ENCODE peak calls at places on chromosomes 4 and X, in four cellular contexts. L is breast epithelium, X is IMR-90, E is tibial nerve. Q is an unnamed sample.
A peak's percentile ranks its signal among the peaks of the same experiment; 100 is the strongest.

GRCh38 chr4:3822230-3822947 is 56.2 kb downstream of the ADRA2C start:
- DNase-seq in L (no peak), X (no peak), E (no peak), Q (no peak)

GRCh38 chr4:39792529-39792928 is 94.6 kb downstream of the UBE2K start:
- DNase-seq in L (no peak), X (no peak), E (no peak), Q (no peak)

GRCh38 chr4:185210102-185210981 is 944 bp downstream of the SNX25 start:
- DNase-seq in L (no peak), X (peak; percentile 56), E (peak; percentile 37), Q (no peak)

GRCh38 chrX:30816079-30816478 is 73.0 kb downstream of the TAB3 start:
- DNase-seq in L (no peak), X (no peak), E (no peak), Q (no peak)

GRCh38 chr4:83114576-83114975 is at the start of gene PLAC8:
- DNase-seq in L (no peak), X (no peak), E (no peak), Q (peak; percentile 29)

GRCh38 chr4:172142331-172142738 is 329.1 kb downstream of the GALNTL6 start:
- DNase-seq in L (no peak), X (peak; percentile 22), E (no peak), Q (no peak)

GRCh38 chrX:46575991-46576392 is 2.4 kb downstream of the CHST7 start:
- DNase-seq in L (no peak), X (peak; percentile 40), E (peak; percentile 49), Q (no peak)

GRCh38 chr4:169724251-169724650 is 33.5 kb downstream of the HPF1 start:
- DNase-seq in L (no peak), X (peak; percentile 52), E (no peak), Q (no peak)

GRCh38 chr4:6154875-6155274 is 45.5 kb downstream of the JAKMIP1 start:
- DNase-seq in L (no peak), X (no peak), E (no peak), Q (no peak)

GRCh38 chr4:163398238-163398637 is 54.5 kb downstream of the NPY5R start:
- DNase-seq in L (no peak), X (no peak), E (no peak), Q (no peak)

GRCh38 chr4:37219251-37219650 is 25.3 kb upstream of the NWD2 start:
- DNase-seq in L (no peak), X (no peak), E (no peak), Q (no peak)

GRCh38 chrX:154836163-154836562 is 1.7 kb upstream of the SMIM9 start:
- DNase-seq in L (no peak), X (no peak), E (no peak), Q (no peak)

GRCh38 chr4:154414796-154415195 is 76.8 kb downstream of the DCHS2 start:
- DNase-seq in L (no peak), X (no peak), E (no peak), Q (no peak)

GRCh38 chr4:174522183-174523002 is at the start of gene HPGD:
- DNase-seq in L (no peak), X (no peak), E (peak; percentile 34), Q (peak; percentile 25)

GRCh38 chr4:177293208-177294018 is 16.3 kb upstream of the NEIL3 start:
- DNase-seq in L (no peak), X (no peak), E (no peak), Q (no peak)

GRCh38 chr4:94228488-94229216 is 21.0 kb downstream of the SMARCAD1 start:
- DNase-seq in L (no peak), X (no peak), E (no peak), Q (no peak)

GRCh38 chrX:17860179-17860780 is 818 bp downstream of the RAI2 start:
- DNase-seq in L (no peak), X (no peak), E (no peak), Q (no peak)

GRCh38 chr4:168486961-168487820 is 6.9 kb upstream of the DDX60L start:
- DNase-seq in L (no peak), X (peak; percentile 82), E (no peak), Q (no peak)

GRCh38 chrX:17361620-17362019 is 13.4 kb upstream of the NHS start:
- DNase-seq in L (no peak), X (no peak), E (no peak), Q (no peak)

GRCh38 chrX:43664708-43665107 is 8.6 kb downstream of the MAOA start:
- DNase-seq in L (no peak), X (no peak), E (no peak), Q (no peak)

GRCh38 chr4:6239486-6239885 is 30.2 kb upstream of the WFS1 start:
- DNase-seq in L (peak; percentile 25), X (no peak), E (no peak), Q (no peak)

GRCh38 chr4:143202824-143203223 is 18.1 kb downstream of the USP38 start:
- DNase-seq in L (no peak), X (no peak), E (no peak), Q (no peak)

GRCh38 chrX:115533485-115533884 is 27.5 kb upstream of the PLS3 start:
- DNase-seq in L (no peak), X (peak; percentile 60), E (no peak), Q (no peak)

GRCh38 chr4:185774815-185775684 is 36.9 kb downstream of the SORBS2 start:
- DNase-seq in L (no peak), X (peak; percentile 74), E (no peak), Q (no peak)

GRCh38 chrX:2321411-2321810 is 179.4 kb downstream of the DHRSX start:
- DNase-seq in L (no peak), X (no peak), E (no peak), Q (no peak)
- TF ChIP-seq POLR2A in L (no peak), X (no peak), E (no peak), Q (no peak)

DNA sequence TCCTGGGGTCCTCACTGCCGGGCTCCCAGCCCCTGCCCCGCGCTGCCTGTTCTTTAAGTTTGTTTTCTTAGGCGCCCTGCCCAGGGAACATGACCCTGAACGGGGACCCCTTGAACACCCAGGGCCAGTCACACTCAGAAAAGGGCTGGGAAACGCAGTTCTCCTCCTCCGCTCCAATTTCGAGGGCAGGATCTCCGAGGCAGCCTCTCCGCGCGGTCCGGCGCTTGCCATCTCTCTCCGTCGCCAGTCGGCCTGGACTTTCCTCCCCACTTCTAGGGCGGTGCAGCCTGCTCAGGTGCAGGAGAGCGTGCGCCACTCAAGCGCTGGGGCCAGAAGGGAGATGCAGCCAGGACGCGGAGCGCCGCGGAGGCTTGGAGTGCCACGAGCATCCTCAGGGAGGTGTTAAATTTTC is 9.9 kb downstream of the PRDM8 start:
- DNase-seq in L (no peak), X (no peak), E (no peak), Q (no peak)
- TF ChIP-seq POLR2A in L (no peak), X (no peak), E (no peak), Q (no peak)

DNA sequence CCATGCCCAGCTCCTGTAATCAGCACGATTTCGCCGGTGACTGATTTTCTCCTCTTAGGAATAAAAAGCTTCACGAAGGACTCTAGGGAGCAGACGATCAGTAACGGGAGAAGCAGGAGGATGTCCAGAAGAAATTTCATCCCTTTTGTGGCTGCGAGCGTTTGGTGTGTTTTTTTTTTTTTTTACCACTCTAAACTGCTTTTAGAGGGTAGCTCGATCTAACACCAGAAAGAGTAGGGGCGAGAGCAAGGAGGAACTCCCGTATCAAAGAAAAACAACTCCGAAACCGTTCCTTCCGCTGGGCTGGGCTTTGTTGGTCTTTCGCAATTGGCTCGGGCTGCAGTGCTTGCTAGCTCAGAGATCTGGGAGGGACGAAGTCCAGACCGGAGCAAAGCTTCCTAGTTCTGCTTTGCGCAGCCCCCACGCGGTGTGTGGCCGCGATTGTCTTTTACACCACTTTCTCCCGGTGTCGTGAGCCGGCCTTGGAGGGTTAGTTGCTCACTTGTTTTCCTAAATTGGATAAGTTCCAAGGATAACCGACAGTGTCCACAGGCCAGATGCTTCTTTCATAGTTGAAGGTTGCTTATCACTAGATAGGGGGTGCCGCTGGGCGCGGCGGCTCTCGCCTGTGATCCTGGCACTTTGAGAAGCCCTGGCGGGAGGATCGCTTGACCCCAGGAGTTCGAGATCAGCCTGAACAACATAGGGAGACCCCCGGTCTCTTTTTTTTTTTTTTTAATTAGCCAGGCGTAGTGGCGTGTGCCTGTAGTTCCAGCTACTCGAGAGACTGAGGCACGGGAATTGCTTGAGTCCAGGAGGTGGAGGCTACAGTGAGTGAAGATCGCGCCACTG is at the start of gene HSD17B11:
- DNase-seq in L (peak; percentile 71), X (peak; percentile 93), E (peak; percentile 91), Q (peak; percentile 80)
- TF ChIP-seq POLR2A in L (peak; percentile 28), X (no peak), E (peak; percentile 67), Q (peak; percentile 90)

GRCh38 chrX:101091817-101092216 is 6.2 kb upstream of the CENPI start:
- DNase-seq in L (no peak), X (no peak), E (no peak), Q (no peak)

DNA sequence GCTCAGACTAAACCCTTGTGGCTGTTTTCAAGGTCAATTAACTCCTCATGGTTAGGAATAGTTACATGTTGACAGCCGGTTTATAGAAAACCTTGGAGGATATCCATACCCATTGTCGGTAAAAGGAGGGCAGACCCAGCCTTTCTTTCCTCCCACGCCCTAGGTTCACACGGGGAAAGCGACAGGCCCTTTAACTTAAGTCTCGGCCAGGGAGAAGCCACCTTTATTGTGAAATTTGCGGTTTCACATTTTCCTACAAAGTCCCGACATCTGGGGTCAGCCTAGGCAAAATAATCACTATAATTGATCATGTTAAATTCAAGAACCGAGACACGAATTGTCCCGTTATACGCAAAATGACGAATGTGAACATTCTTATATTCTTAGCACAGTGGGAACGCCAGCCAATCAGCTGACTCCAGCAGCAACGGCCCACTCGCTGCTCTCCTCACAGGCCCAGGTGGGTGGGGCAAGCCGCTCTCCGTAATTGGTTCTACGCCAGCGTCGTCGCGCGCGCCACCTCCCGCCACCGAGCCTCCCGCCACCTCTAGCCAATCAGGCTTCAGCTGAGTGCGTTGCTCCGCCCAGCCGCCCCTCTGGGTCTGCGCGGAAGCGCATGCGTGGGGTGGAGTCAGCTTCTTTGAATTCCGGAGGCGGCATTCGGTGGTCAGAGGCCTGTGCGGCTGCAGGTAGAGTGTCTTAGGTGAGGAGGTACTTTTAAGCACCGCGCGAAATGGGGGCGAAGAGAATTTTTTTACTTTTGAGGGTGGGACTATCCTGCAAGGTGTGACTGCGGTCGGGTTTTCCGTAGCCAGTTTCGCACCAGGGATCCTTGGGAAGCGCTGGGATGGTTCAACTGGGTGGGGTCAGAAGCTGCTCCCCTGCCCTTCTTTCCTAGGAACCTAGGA is at the start of gene CENPI:
- DNase-seq in L (peak; percentile 89), X (peak; percentile 89), E (peak; percentile 80), Q (peak; percentile 71)
- TF ChIP-seq POLR2A in L (no peak), X (peak; percentile 66), E (peak; percentile 16), Q (peak; percentile 48)

Q was measured in GM12891.